ENCODE peak calls at places on chromosomes 11 and 22, in five cellular contexts. Q is A549, B is H1, O is ovary, X is K562. Y is an unnamed sample.

GRCh38 chr22:28841111-28841510 is 40.7 kb upstream of the XBP1 start:
- DNase-seq in Q (no peak), B (no peak), X (no peak), O (no peak), Y (no peak)

GRCh38 chr22:44380716-44381500 is 68.2 kb upstream of the SHISAL1 start:
- DNase-seq in Q (no peak), O (peak), B (no peak), X (no peak), Y (no peak)

GRCh38 chr11:58923300-58923788 is 15.9 kb upstream of the GLYATL1 start:
- DNase-seq in B (no peak), X (peak), Q (no peak), O (no peak), Y (no peak)

GRCh38 chr11:126521196-126521595 is 165.7 kb downstream of the ST3GAL4 start:
- DNase-seq in Q (no peak), B (no peak), X (no peak), O (no peak), Y (no peak)

GRCh38 chr11:108975641-108976071 is 310.8 kb downstream of the DDX10 start:
- DNase-seq in Q (no peak), O (no peak), X (no peak), B (no peak), Y (no peak)

GRCh38 chr11:111702623-111703022 is 63.6 kb downstream of the PPP2R1B start:
- DNase-seq in O (no peak), B (no peak), Q (no peak), X (no peak), Y (no peak)

GRCh38 chr11:17257200-17257599 is 19.3 kb upstream of the NUCB2 start:
- DNase-seq in B (no peak), Q (no peak), X (no peak), O (no peak), Y (no peak)

GRCh38 chr22:37254206-37254866 is 10.3 kb upstream of the RAC2 start:
- DNase-seq in X (no peak), O (no peak), Q (no peak), B (no peak), Y (no peak)

GRCh38 chr22:19505735-19506126 is 18.5 kb downstream of the CLDN5 start:
- DNase-seq in Q (no peak), O (no peak), X (no peak), B (no peak), Y (no peak)

GRCh38 chr11:1487851-1488574 is 1.4 kb upstream of the MOB2 start:
- DNase-seq in X (no peak), O (peak), B (no peak), Q (no peak), Y (no peak)

GRCh38 chr22:24510694-24511625 is 15.8 kb downstream of the UPB1 start:
- DNase-seq in X (peak), Q (no peak), B (no peak), O (peak), Y (no peak)

GRCh38 chr22:47043835-47044721 is 281.6 kb downstream of the TBC1D22A start:
- DNase-seq in O (no peak), Q (no peak), X (no peak), B (no peak), Y (no peak)

GRCh38 chr11:103234974-103235373 is 125.7 kb downstream of the DYNC2H1 start:
- DNase-seq in Q (no peak), X (no peak), O (no peak), B (no peak), Y (no peak)

GRCh38 chr22:36455571-36456458 is 25.6 kb downstream of the TXN2 start:
- DNase-seq in Q (no peak), B (no peak), X (no peak), O (no peak), Y (no peak)

GRCh38 chr11:85096939-85097338 is 530.2 kb downstream of the DLG2 start:
- DNase-seq in O (no peak), B (no peak), Q (no peak), X (no peak), Y (no peak)

GRCh38 chr11:1837171-1838076 is 1.4 kb upstream of the TNNI2 start:
- DNase-seq in X (peak), B (peak), Q (peak), O (peak), Y (no peak)

GRCh38 chr11:93072236-93072635 is 102.8 kb downstream of the MTNR1B start:
- DNase-seq in O (no peak), X (no peak), B (no peak), Q (no peak), Y (no peak)

GRCh38 chr11:2768471-2769408 is 68.9 kb upstream of the KCNQ1OT1 start:
- DNase-seq in Q (peak), X (peak), B (no peak), O (peak), Y (peak)

GRCh38 chr22:30610299-30610698 is 3.3 kb downstream of the TCN2 start:
- DNase-seq in B (no peak), X (no peak), Q (no peak), O (no peak), Y (no peak)

GRCh38 chr22:30607939-30608338 is 965 bp downstream of the TCN2 start:
- DNase-seq in Q (no peak), O (no peak), X (no peak), B (no peak), Y (no peak)

GRCh38 chr22:30607300-30607930 is 441 bp downstream of the TCN2 start:
- DNase-seq in O (no peak), X (no peak), B (no peak), Q (no peak), Y (no peak)

GRCh38 chr22:30611197-30611596 is 4.2 kb downstream of the TCN2 start:
- DNase-seq in X (no peak), O (no peak), B (no peak), Q (no peak), Y (no peak)

GRCh38 chr22:30609260-30610185 is 2.5 kb downstream of the TCN2 start:
- DNase-seq in Q (peak), X (peak), B (no peak), O (peak), Y (no peak)
- TF ChIP-seq POLR2A in Q (no peak), X (peak), B (no peak), O (no peak), Y (no peak)

DNA sequence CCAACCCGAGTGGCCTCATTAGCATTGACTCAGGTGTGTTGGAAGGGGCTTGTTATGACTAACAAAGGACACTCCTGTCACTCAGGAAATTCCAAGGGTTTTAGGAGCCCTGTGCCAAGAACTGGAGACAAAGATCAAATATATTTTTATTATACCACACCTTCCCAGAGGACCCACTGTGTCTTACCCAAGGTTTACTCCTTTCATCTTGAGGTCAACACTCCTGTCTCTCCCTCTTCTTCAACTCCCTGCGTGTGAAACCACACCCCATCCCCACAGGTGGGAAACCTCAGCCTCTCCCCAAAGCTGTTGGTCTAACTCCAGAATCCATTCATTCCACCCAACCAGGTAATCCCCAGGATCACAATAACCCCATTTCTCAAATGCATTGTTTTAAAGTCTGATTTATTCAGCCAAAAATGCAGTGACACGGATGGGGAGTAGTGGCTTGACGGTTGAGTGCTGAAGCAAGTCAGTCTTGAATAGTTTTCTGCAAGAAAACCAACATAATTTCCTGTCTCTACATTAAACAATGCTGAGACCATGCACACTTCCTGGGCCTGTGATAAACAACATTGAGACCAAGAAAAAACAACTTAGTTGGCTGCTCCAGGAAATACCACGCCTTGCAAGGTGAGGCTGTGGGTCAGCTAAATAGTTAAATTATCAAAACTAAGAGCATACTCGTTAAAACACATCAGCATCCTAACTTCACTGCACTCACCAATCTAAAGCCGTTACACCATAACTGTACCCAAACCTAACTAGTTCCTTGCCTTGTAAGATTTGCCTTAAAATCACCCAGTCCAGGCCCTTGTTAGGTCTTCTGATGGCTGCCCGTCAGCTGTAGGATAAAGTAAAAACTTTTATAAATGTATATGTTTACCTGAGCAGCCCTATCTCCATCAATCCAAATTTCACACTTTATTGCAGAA is 38.5 kb upstream of the SPON1 start:
- DNase-seq in O (no peak), B (no peak), Q (no peak), X (no peak), Y (peak)
- H3K27ac ChIP-seq in O (no peak), B (no peak), Q (no peak), X (no peak), Y (no peak)

GRCh38 chr11:10490032-10490397 is 35.0 kb downstream of the AMPD3 start:
- DNase-seq in X (no peak), B (no peak), O (peak), Q (no peak), Y (peak)

GRCh38 chr11:10489444-10489785 is 34.4 kb downstream of the AMPD3 start:
- DNase-seq in Q (no peak), X (no peak), O (peak), B (no peak), Y (no peak)

GRCh38 chr11:10487002-10487647 is 32.1 kb downstream of the AMPD3 start:
- DNase-seq in X (no peak), B (no peak), O (no peak), Q (no peak), Y (no peak)

GRCh38 chr11:10488121-10488580 is 33.1 kb downstream of the AMPD3 start:
- DNase-seq in X (no peak), O (no peak), Q (no peak), B (no peak), Y (no peak)

GRCh38 chr11:10488581-10489443 is 33.7 kb downstream of the AMPD3 start:
- DNase-seq in X (no peak), Q (no peak), B (no peak), O (peak), Y (peak)
- TF ChIP-seq EP300 in X (no peak), Q (no peak), B (no peak), O (no peak), Y (no peak)

GRCh38 chr11:83663984-83664383 is 377.8 kb upstream of the CCDC90B start:
- DNase-seq in Q (no peak), O (no peak), X (no peak), B (no peak), Y (no peak)

GRCh38 chr11:83663446-83663845 is 377.3 kb upstream of the CCDC90B start:
- DNase-seq in X (no peak), B (no peak), Q (no peak), O (no peak), Y (no peak)

GRCh38 chr11:83659466-83659865 is 373.3 kb upstream of the CCDC90B start:
- DNase-seq in O (no peak), B (no peak), X (no peak), Q (no peak), Y (no peak)

GRCh38 chr11:83662494-83662893 is 376.3 kb upstream of the CCDC90B start:
- DNase-seq in X (no peak), O (no peak), B (no peak), Q (no peak), Y (no peak)

GRCh38 chr11:83661491-83662350 is 375.6 kb upstream of the CCDC90B start:
- DNase-seq in O (no peak), X (no peak), Q (no peak), B (no peak), Y (no peak)
- TF ChIP-seq POLR2A in O (no peak), X (no peak), Q (no peak), B (no peak), Y (no peak)

DNA sequence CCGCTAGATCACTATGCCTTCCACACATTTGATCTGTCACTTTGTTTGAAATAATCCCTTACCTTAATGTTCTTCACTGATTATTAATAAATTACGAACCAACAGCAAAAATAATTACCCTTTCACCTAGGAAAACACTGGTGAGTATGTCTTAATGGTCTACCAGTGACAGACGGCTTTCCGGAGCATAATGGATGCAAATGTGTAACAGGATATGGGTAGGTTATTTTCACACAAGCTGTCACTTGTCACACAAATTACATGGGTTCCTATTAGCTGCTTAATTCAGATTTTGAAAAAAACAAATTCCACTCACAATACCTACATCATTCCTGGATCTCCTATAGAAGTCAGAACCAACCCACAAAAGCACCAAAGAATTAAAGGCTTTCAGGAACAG is 127.9 kb downstream of the WT1 start:
- DNase-seq in O (no peak), X (no peak), Q (no peak), B (no peak), Y (no peak)
- H3K27ac ChIP-seq in O (no peak), X (no peak), Q (no peak), B (no peak), Y (no peak)